ENCODE peak calls at places on chromosomes 13 and 19, in five cellular contexts. Q is heart right ventricle, U is dorsolateral prefrontal cortex, F is AG09309, S is endothelial cell. V is an unnamed sample.

GRCh38 chr19:4208385-4209094 is 20.8 kb upstream of the EBI3 start:
- DNase-seq in Q (no peak), U (no peak), F (no peak), S (no peak), V (no peak)

GRCh38 chr13:49927755-49928154 is 8.4 kb downstream of the SPRYD7 start:
- DNase-seq in Q (no peak), U (no peak), F (peak; percentile 84), S (no peak), V (no peak)

GRCh38 chr19:1591421-1592022 is 1.1 kb downstream of the MBD3 start:
- DNase-seq in Q (no peak), U (no peak), F (no peak), S (no peak), V (no peak)

GRCh38 chr19:49398001-49398615 is 10.1 kb downstream of the KASH5 start:
- DNase-seq in Q (no peak), U (no peak), F (no peak), S (no peak), V (no peak)

GRCh38 chr13:94711561-94712286 is 621 bp downstream of the SOX21 start:
- DNase-seq in Q (no peak), U (no peak), F (no peak), S (no peak), V (peak; percentile 84)

GRCh38 chr13:65679240-65679639 is 1550.9 kb downstream of the PCDH9 start:
- DNase-seq in Q (no peak), U (no peak), F (no peak), S (no peak), V (no peak)

GRCh38 chr13:51004918-51005460 is 95.4 kb downstream of the RNASEH2B start:
- DNase-seq in Q (no peak), U (no peak), F (no peak), S (no peak), V (peak; percentile 44)

GRCh38 chr13:89688908-89689307 is 1658.6 kb upstream of the MIR17HG start:
- DNase-seq in Q (peak; percentile 12), U (no peak), F (no peak), S (no peak), V (no peak)

GRCh38 chr13:101941095-101941777 is 460.6 kb downstream of the FGF14 start:
- DNase-seq in Q (no peak), U (no peak), F (no peak), S (no peak), V (no peak)
- TF ChIP-seq CTCF in Q (no peak), U (no peak), F (peak; percentile 27), S (no peak), V (peak; percentile 36)

GRCh38 chr13:25371158-25371557 is 616 bp upstream of the ATP8A2 start:
- DNase-seq in Q (no peak), U (no peak), F (no peak), S (no peak), V (no peak)

GRCh38 chr13:25372275-25373081 is 704 bp downstream of the ATP8A2 start:
- DNase-seq in Q (no peak), U (no peak), F (no peak), S (no peak), V (no peak)

GRCh38 chr13:25375727-25376358 is 4.1 kb downstream of the ATP8A2 start:
- DNase-seq in Q (no peak), U (no peak), F (peak; percentile 5), S (peak; percentile 68), V (no peak)

GRCh38 chr13:25377244-25377962 is 5.6 kb downstream of the ATP8A2 start:
- DNase-seq in Q (no peak), U (no peak), F (no peak), S (no peak), V (no peak)

GRCh38 chr13:25371608-25372274 is at the start of gene ATP8A2:
- DNase-seq in Q (no peak), U (no peak), F (no peak), S (peak; percentile 23), V (no peak)
- TF ChIP-seq CTCF in Q (no peak), U (no peak), F (no peak), S (no peak), V (no peak)

GRCh38 chr13:111627596-111627995 is 307.2 kb downstream of the TEX29 start:
- DNase-seq in Q (no peak), U (no peak), F (no peak), S (no peak), V (peak; percentile 51)

GRCh38 chr13:111630411-111630810 is 310.0 kb downstream of the TEX29 start:
- DNase-seq in Q (no peak), U (no peak), F (no peak), S (no peak), V (peak; percentile 49)

GRCh38 chr13:111629933-111630332 is 309.5 kb downstream of the TEX29 start:
- DNase-seq in Q (no peak), U (no peak), F (no peak), S (no peak), V (peak; percentile 27)

GRCh38 chr13:111629016-111629415 is 308.6 kb downstream of the TEX29 start:
- DNase-seq in Q (no peak), U (no peak), F (no peak), S (no peak), V (peak; percentile 77)

GRCh38 chr13:111629457-111629856 is 309.0 kb downstream of the TEX29 start:
- DNase-seq in Q (no peak), U (no peak), F (no peak), S (no peak), V (peak; percentile 70)
- TF ChIP-seq CTCF in Q (no peak), U (no peak), F (no peak), S (no peak), V (no peak)

GRCh38 chr13:20489185-20489820 is 36.4 kb downstream of the CRYL1 start:
- DNase-seq in Q (no peak), U (no peak), F (no peak), S (no peak), V (no peak)
- TF ChIP-seq CTCF in Q (peak; percentile 46), U (no peak), F (peak; percentile 69), S (no peak), V (no peak)

GRCh38 chr19:58054792-58055482 is 4.1 kb upstream of the ZNF135 start:
- DNase-seq in Q (peak; percentile 56), U (peak; percentile 68), F (no peak), S (no peak), V (no peak)
- TF ChIP-seq CTCF in Q (peak; percentile 20), U (no peak), F (peak; percentile 1), S (no peak), V (no peak)

DNA sequence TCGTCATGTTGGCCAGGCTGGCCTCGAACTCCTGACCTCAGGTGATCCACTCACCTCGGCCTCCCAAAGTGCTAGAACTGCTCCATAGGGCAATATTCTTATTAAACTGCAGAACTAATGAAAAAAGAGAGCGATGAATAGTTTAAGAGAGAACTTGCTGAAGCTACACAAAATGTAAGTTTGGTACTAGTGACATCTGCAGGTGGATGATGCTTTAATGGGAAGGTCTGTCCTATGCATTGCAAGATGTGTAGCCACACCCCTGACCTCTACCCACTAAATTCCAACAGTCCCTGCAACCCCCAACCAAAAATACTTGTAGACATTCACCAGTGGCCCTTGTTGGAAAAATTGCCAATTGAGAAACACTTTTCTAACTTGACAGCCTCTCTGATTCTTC is 117.8 kb downstream of the NALCN start:
- DNase-seq in Q (no peak), U (no peak), F (no peak), S (no peak), V (no peak)
- TF ChIP-seq CTCF in Q (no peak), U (no peak), F (no peak), S (no peak), V (no peak)

DNA sequence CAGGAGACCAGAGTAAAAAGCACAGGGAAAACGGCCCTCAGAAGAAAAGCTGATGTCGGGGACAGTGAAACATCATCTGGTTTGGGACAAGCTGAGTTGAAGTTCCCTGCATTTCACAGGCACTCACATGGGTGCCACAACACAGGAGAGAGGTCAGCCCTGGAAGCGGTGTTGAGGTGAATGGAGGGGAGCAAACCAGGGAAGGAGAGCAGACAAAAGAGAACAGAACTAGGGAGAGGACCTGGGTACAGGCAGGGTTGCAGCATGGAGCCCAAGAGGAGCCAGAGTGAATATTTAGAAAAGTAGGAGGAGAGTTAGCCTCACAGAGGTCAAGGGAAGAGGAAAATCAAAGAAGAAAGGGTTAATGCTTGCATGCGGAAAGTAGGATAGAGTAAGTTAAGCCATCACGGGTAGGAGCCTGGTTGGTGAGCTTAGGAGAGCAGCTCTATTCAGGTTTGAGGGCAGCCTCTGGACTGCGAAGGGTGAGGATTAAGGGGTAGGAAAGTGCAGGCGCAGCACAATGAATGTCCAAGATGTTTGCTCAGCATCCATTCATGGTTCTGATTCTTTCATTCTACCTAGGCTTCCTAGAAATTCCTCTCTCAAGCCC is 15.5 kb downstream of the FAM216B start:
- DNase-seq in Q (no peak), U (no peak), F (no peak), S (no peak), V (no peak)
- TF ChIP-seq CTCF in Q (no peak), U (no peak), F (no peak), S (no peak), V (no peak)

GRCh38 chr19:19110410-19111137 is 27.7 kb downstream of the TMEM161A start:
- DNase-seq in Q (no peak), U (no peak), F (no peak), S (peak; percentile 19), V (no peak)
- TF ChIP-seq CTCF in Q (peak; percentile 37), U (peak; percentile 32), F (no peak), S (no peak), V (peak; percentile 39)

GRCh38 chr19:9943744-9944143 is 7.4 kb upstream of the OLFM2 start:
- DNase-seq in Q (no peak), U (no peak), F (no peak), S (no peak), V (no peak)

GRCh38 chr19:9947441-9947840 is 11.1 kb upstream of the OLFM2 start:
- DNase-seq in Q (no peak), U (no peak), F (no peak), S (no peak), V (no peak)

GRCh38 chr19:9941646-9942045 is 5.3 kb upstream of the OLFM2 start:
- DNase-seq in Q (no peak), U (no peak), F (no peak), S (no peak), V (no peak)

GRCh38 chr19:9941236-9941635 is 4.9 kb upstream of the OLFM2 start:
- DNase-seq in Q (no peak), U (no peak), F (no peak), S (no peak), V (no peak)

GRCh38 chr19:9945319-9945966 is 9.1 kb upstream of the OLFM2 start:
- DNase-seq in Q (peak; percentile 86), U (no peak), F (peak; percentile 100), S (no peak), V (peak; percentile 98)
- TF ChIP-seq CTCF in Q (no peak), U (no peak), F (peak; percentile 29), S (no peak), V (no peak)

V was measured in osteocyte.